ENCODE peak calls at places on chromosomes 2 and 18, in four cellular contexts. E is IMR-90; G is naive thymus-derived CD4-positive, alpha-beta T cell; K is mesendoderm. V is an unnamed sample.

GRCh38 chr2:106519767-106520166 is 32.6 kb downstream of the CD8B2 start:
- DNase-seq in E (no peak), G (no peak), K (no peak), V (no peak)

GRCh38 chr18:3246636-3247242 is 862 bp upstream of the MYL12A start:
- DNase-seq in E (no peak), G (no peak), K (no peak), V (no peak)

GRCh38 chr2:62197017-62197586 is 1.2 kb downstream of the B3GNT2 start:
- DNase-seq in E (no peak), G (peak; percentile 34), K (no peak), V (peak; percentile 51)

GRCh38 chr2:127093648-127094210 is 13.2 kb downstream of the BIN1 start:
- DNase-seq in E (no peak), G (no peak), K (no peak), V (no peak)

GRCh38 chr2:30106543-30106942 is 40.3 kb upstream of the YPEL5 start:
- DNase-seq in E (peak; percentile 47), G (no peak), K (no peak), V (peak; percentile 28)

GRCh38 chr18:76208632-76209308 is 286.3 kb downstream of the ZNF516 start:
- DNase-seq in E (no peak), G (no peak), K (peak; percentile 3), V (no peak)

GRCh38 chr2:200667397-200667796 is 81.6 kb downstream of the AOX1 start:
- DNase-seq in E (no peak), G (no peak), K (peak; percentile 18), V (no peak)

GRCh38 chr18:58862851-58863538 is 1.7 kb upstream of the ZNF532 start:
- DNase-seq in E (peak; percentile 62), G (peak; percentile 28), K (peak; percentile 68), V (peak; percentile 52)

GRCh38 chr2:199148076-199148845 is 309.5 kb downstream of the SATB2 start:
- DNase-seq in E (no peak), G (no peak), K (no peak), V (no peak)

GRCh38 chr18:36578871-36579270 is 249.9 kb downstream of the TPGS2 start:
- DNase-seq in E (peak; percentile 62), G (no peak), K (no peak), V (peak; percentile 71)

GRCh38 chr18:28875059-28875458 is 698.1 kb upstream of the CDH2 start:
- DNase-seq in E (no peak), G (no peak), K (no peak), V (no peak)

GRCh38 chr2:218262631-218263586 is 2.1 kb downstream of the GPBAR1 start:
- DNase-seq in E (no peak), G (no peak), K (no peak), V (no peak)
- H3K4me1 ChIP-seq in E (peaks cover 12% of the 10 kb centered on the region), G (peaks cover under 1% of the 10 kb centered on the region), K (no peaks in the 10 kb centered on the region), V (peaks cover 53% of the 10 kb centered on the region)

DNA sequence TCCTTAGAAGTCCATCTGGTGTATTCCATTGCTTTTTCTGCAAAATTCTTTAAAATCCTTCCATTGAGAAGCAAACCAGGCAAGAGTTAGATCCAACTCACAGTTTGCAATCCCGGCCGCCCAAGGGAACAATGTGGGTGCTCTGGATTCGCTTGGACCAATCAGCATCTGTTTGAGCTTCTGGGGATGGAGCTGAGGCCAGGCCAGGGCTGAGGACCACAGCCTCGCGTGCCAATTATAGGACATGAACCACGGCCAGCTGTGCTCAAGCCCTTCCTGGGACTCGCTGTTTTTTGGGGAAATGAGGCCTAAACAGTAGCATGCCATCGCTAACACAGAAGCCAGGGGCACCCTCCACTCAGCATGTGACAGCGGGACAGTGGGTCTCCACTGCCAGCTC is 270.8 kb downstream of the HDAC4 start:
- DNase-seq in E (no peak), G (no peak), K (no peak), V (no peak)
- H3K36me3 ChIP-seq in E (peaks cover 71% of the 10 kb centered on the region), G (peaks cover 2% of the 10 kb centered on the region), K (peaks cover 2% of the 10 kb centered on the region), V (peaks cover 49% of the 10 kb centered on the region)

DNA sequence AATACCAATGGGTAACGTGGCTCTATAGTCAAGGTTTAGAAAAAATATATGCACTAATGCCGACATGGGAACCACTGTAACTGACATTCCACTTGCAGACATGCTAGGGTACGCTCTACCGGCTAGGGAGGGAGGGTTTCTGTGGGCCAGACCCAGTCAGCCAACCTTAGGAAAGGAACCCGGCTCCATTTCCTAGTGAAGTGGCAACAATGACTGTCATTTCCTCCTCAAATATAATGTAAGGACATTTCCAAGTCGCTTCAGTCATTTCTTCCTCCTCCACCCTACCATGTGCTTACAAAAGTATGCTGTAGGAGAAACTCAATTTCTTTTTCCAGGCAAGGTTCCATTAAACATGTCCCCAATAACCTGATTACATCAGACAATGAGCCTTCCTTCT is 64.4 kb upstream of the PSMD14 start:
- DNase-seq in E (no peak), G (peak; percentile 18), K (peak; percentile 36), V (no peak)
- H3K4me1 ChIP-seq in E (no peaks in the 10 kb centered on the region), G (peaks cover 15% of the 10 kb centered on the region), K (peaks cover 4% of the 10 kb centered on the region), V (no peaks in the 10 kb centered on the region)

DNA sequence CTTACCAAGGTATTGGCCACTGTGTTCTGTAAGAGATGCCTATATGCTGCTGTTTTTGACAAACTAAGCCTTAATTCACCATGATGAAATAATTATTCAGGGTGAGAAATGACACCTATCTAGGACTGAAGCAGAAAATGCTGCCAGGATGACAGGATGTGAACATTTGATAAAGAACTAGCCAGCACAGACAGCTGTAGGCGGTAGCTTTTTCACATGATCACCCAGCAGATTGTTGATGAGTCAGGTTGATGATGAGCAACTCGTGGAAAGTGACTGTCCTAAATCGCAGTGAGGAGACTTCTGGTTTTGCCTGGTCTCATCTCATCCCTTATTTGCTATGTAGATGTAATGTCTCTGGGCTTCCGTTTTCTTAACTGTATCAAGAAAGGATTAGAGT is 144.1 kb downstream of the PRPF40A start:
- DNase-seq in E (peak; percentile 93), G (no peak), K (peak; percentile 63), V (peak; percentile 32)
- H3K36me3 ChIP-seq in E (no peaks in the 10 kb centered on the region), G (no peaks in the 10 kb centered on the region), K (no peaks in the 10 kb centered on the region), V (no peaks in the 10 kb centered on the region)

GRCh38 chr2:109168080-109168479 is 39.1 kb downstream of the SH3RF3 start:
- DNase-seq in E (peak; percentile 52), G (no peak), K (no peak), V (peak; percentile 72)

GRCh38 chr2:109171444-109172334 is 42.7 kb downstream of the SH3RF3 start:
- DNase-seq in E (peak; percentile 99), G (no peak), K (no peak), V (peak; percentile 97)

GRCh38 chr2:109172556-109173105 is 43.6 kb downstream of the SH3RF3 start:
- DNase-seq in E (peak; percentile 44), G (no peak), K (no peak), V (peak; percentile 33)

GRCh38 chr2:109168716-109169115 is 39.7 kb downstream of the SH3RF3 start:
- DNase-seq in E (no peak), G (no peak), K (no peak), V (no peak)

GRCh38 chr2:109170645-109171044 is 41.6 kb downstream of the SH3RF3 start:
- DNase-seq in E (no peak), G (no peak), K (peak; percentile 45), V (no peak)
- H3K4me1 ChIP-seq in E (peaks cover 44% of the 10 kb centered on the region), G (peaks cover 14% of the 10 kb centered on the region), K (peaks cover 2% of the 10 kb centered on the region), V (peaks cover 77% of the 10 kb centered on the region)

GRCh38 chr2:37664190-37664751 is 7.2 kb downstream of the CDC42EP3 start:
- DNase-seq in E (no peak), G (no peak), K (no peak), V (no peak)
- H3K36me3 ChIP-seq in E (peaks cover 54% of the 10 kb centered on the region), G (peaks cover 4% of the 10 kb centered on the region), K (no peaks in the 10 kb centered on the region), V (peaks cover 71% of the 10 kb centered on the region)

GRCh38 chr18:78017869-78018268 is 768.2 kb downstream of the GALR1 start:
- DNase-seq in E (no peak), G (no peak), K (no peak), V (no peak)

DNA sequence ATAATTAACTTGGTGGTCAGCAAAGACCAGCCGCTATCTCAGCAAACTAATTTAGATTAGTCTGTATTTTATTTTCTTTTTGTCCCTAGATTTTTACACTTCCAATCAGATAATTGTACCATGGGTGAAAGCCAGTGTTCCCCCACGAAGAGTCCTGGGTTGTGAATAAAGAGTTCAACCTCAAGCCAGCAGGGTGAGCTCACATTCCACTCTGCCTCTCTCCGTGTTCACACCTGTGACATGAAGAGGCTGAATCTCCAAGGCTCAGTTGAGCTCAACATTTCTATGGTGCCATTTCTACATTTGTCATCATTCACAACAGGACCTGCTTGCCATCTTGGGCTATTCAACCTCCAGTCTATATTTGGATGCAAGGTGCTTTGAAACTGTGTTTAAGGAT is 771.5 kb downstream of the GALR1 start:
- DNase-seq in E (no peak), G (no peak), K (peak; percentile 38), V (no peak)
- H3K4me1 ChIP-seq in E (no peaks in the 10 kb centered on the region), G (no peaks in the 10 kb centered on the region), K (no peaks in the 10 kb centered on the region), V (no peaks in the 10 kb centered on the region)